ENCODE peak calls at places on chromosomes 5 and 9, in seven cellular contexts. A is adrenal gland, G is Peyer's patch, F is Calu3, D is uterus, M is kidney epithelial cell, J is PC-3. E is an unnamed sample.

GRCh38 chr5:107635276-107635675 is 35.5 kb downstream of the EFNA5 start:
- DNase-seq in A (no peak), G (no peak), F (no peak), D (no peak), M (no peak), J (no peak), E (no peak)

GRCh38 chr5:6583049-6583880 is 49.6 kb downstream of the NSUN2 start:
- DNase-seq in A (peak), G (no peak), F (peak), D (peak), M (no peak), J (no peak), E (no peak)

GRCh38 chr5:110625376-110625999 is 101.0 kb downstream of the TMEM232 start:
- DNase-seq in A (no peak), G (no peak), F (no peak), D (no peak), M (no peak), J (peak), E (no peak)

GRCh38 chr5:61734966-61735365 is 402.9 kb downstream of the ZSWIM6 start:
- DNase-seq in A (no peak), G (no peak), F (no peak), D (no peak), M (no peak), J (no peak), E (no peak)

GRCh38 chr5:67196537-67197059 is at the start of gene CD180:
- DNase-seq in A (no peak), G (no peak), F (no peak), D (no peak), M (no peak), J (no peak), E (no peak)

GRCh38 chr9:129595323-129595741 is 25.6 kb downstream of the C9orf50 start:
- DNase-seq in A (no peak), G (no peak), F (no peak), D (peak), M (no peak), J (peak), E (no peak)

GRCh38 chr9:127794001-127794791 is 8.4 kb downstream of the CDK9 start:
- DNase-seq in A (no peak), G (peak), F (no peak), D (no peak), M (no peak), J (no peak), E (no peak)

GRCh38 chr9:137417161-137418021 is 5.6 kb downstream of the EXD3 start:
- DNase-seq in A (no peak), G (no peak), F (no peak), D (no peak), M (no peak), J (no peak), E (no peak)

GRCh38 chr5:93378073-93378472 is 202.9 kb downstream of the NR2F1-AS1 start:
- DNase-seq in A (no peak), G (no peak), F (no peak), D (no peak), M (peak), J (peak), E (no peak)

DNA sequence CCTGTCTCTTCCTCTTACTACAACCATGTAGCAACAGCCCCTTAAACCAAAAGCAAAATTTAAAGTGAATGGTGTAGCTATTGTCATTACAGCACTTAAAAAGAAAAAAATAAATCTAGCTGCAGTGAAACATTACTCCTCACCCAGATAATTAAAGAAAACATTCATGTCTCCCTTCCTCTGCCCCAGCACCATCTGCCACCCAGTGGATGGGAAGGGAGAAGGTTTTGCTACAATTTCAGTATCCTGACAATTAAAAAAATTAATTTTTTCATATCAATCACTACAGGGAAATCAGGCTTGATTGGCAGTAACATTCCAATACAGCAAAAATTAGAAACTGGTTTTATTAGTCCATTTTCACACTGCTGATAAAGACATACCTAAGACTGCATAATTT is 147.4 kb upstream of the PUM3 start:
- DNase-seq in A (no peak), G (no peak), F (no peak), D (no peak), M (no peak), J (peak), E (no peak)
- TF ChIP-seq CTCF in A (no peak), G (no peak), F (no peak), D (no peak), M (peak), J (peak), E (peak)

GRCh38 chr9:99013550-99013949 is 69.8 kb downstream of the COL15A1 start:
- DNase-seq in A (no peak), G (no peak), F (no peak), D (no peak), M (no peak), J (peak), E (no peak)

GRCh38 chr9:99015890-99016289 is 72.2 kb downstream of the COL15A1 start:
- DNase-seq in A (no peak), G (no peak), F (no peak), D (no peak), M (no peak), J (no peak), E (no peak)

GRCh38 chr9:99015448-99015847 is 71.7 kb downstream of the COL15A1 start:
- DNase-seq in A (no peak), G (no peak), F (no peak), D (no peak), M (no peak), J (no peak), E (no peak)

GRCh38 chr9:99011161-99011709 is 67.5 kb downstream of the COL15A1 start:
- DNase-seq in A (no peak), G (no peak), F (no peak), D (no peak), M (no peak), J (peak), E (no peak)

DNA sequence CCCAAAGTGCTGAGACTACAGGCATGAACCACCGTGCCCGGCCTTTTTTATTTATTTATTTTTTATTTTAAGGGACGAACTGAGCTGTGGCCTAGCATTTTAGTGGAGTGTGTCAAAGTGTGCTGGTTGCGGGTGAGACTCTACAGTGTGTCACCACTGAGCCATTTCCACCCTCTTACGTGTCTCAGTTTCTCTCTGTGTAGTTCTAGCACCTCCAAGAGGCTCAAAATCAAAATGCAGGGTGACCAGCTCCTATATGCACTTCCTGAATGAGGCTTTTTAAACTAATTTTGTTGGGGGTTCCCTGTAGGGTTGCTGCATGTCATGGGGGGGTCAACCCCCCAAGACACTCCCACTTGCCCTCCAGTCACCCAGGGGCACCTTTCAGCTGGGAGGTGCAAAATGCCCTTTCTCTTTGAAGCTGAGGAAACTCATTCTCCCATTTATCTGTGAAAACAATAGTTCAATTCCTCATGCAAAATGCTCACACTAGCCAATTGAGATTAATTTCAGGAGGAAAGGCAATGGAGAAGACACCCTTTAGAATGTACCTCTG is 69.3 kb downstream of the COL15A1 start:
- DNase-seq in A (no peak), G (no peak), F (no peak), D (no peak), M (no peak), J (no peak), E (no peak)
- TF ChIP-seq CTCF in A (peak), G (no peak), F (no peak), D (no peak), M (no peak), J (no peak), E (no peak)

GRCh38 chr9:133334161-133334560 is 1.8 kb downstream of the SURF6 start:
- DNase-seq in A (peak), G (peak), F (no peak), D (peak), M (no peak), J (peak), E (no peak)

GRCh38 chr9:133331641-133332380 is 4.2 kb downstream of the SURF6 start:
- DNase-seq in A (peak), G (no peak), F (no peak), D (no peak), M (no peak), J (no peak), E (no peak)

GRCh38 chr9:133332381-133332730 is 3.6 kb downstream of the SURF6 start:
- DNase-seq in A (no peak), G (no peak), F (no peak), D (no peak), M (no peak), J (no peak), E (no peak)

GRCh38 chr9:133333011-133333410 is 3.0 kb downstream of the SURF6 start:
- DNase-seq in A (peak), G (no peak), F (no peak), D (no peak), M (no peak), J (no peak), E (no peak)

GRCh38 chr9:133333566-133333965 is 2.4 kb downstream of the SURF6 start:
- DNase-seq in A (no peak), G (no peak), F (no peak), D (peak), M (no peak), J (no peak), E (no peak)
- TF ChIP-seq CTCF in A (no peak), G (no peak), F (no peak), D (no peak), M (no peak), J (no peak), E (no peak)

GRCh38 chr9:86948153-86948929 is 1.0 kb upstream of the GAS1 start:
- DNase-seq in A (peak), G (peak), F (peak), D (peak), M (no peak), J (peak), E (peak)
- TF ChIP-seq CTCF in A (peak), G (peak), F (peak), D (peak), M (peak), J (peak), E (peak)

GRCh38 chr5:177083351-177083750 is 3.4 kb upstream of the FGFR4 start:
- DNase-seq in A (no peak), G (no peak), F (no peak), D (no peak), M (no peak), J (no peak), E (no peak)
- TF ChIP-seq CTCF in A (no peak), G (no peak), F (no peak), D (no peak), M (no peak), J (no peak), E (no peak)

DNA sequence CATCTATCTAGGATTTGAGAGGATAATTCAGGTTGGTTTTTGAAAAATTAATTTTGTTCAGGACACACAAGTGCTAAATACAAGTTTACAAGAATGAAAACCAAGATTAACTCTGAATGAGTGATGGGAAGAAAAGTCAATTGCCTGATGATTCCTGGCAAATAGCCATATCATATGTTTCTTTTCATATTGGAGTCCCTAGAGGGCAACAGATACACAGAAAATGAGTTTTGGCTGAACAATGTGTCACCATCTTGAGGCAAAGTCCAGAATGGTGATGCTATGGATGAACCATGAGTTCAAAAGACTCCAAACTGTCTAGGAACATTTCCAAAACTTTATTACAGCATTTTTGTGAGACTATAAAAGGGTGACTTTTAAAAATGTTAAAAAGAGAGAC is 382.9 kb downstream of the TMEM161B start:
- DNase-seq in A (no peak), G (no peak), F (no peak), D (no peak), M (no peak), J (peak), E (no peak)
- TF ChIP-seq CTCF in A (peak), G (no peak), F (no peak), D (no peak), M (no peak), J (peak), E (no peak)

DNA sequence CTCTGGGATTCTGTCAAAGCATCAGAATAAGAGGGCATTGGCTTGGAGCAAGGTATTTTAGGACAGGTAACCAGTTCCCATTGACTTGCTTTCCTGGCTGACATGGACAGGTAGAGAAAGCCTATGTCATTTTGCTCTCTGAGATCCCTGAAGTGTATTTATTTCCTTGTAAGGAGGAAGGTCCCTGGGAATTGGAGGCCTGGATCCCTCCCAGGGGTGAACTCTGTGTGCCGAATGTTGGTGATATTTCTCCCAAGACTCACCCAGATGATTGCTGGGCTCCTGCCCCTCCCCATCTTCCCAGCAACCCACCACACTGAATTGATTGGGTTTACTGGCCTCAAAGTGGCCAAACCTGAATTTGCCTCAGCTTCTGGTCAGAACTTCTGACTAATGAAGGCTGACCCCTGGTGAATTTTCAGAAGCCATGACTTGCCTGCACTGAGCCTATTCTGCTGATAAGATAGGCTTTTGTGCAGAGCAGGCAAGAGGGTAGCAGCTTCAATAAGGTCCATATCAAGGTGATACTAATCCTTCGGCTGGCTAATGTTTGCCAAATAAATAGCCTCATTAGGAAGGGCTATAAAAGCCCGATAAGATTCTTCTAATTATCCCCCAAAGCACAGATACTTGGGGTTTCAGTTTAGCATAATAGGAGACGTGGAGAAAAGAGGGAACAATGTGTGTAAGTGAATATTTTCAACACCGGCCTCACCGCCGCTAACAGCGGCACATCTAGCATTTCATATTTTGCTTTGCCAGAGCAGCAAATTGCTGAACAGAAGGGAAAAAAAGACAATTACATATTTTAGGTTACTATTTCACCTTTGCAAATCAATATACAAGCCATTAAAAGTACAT is 152.9 kb upstream of the PITX1 start:
- DNase-seq in A (no peak), G (no peak), F (peak), D (no peak), M (no peak), J (peak), E (no peak)
- TF ChIP-seq CTCF in A (no peak), G (no peak), F (peak), D (no peak), M (no peak), J (peak), E (no peak)

GRCh38 chr9:100492952-100493351 is 20.0 kb downstream of the TMEFF1 start:
- DNase-seq in A (no peak), G (no peak), F (no peak), D (no peak), M (no peak), J (peak), E (no peak)
- TF ChIP-seq CTCF in A (no peak), G (no peak), F (no peak), D (no peak), M (no peak), J (peak), E (no peak)

GRCh38 chr5:78361226-78361993 is 993 bp downstream of the SCAMP1 start:
- DNase-seq in A (peak), G (no peak), F (peak), D (peak), M (peak), J (peak), E (no peak)

GRCh38 chr5:78364005-78364404 is 3.6 kb downstream of the SCAMP1 start:
- DNase-seq in A (no peak), G (no peak), F (no peak), D (no peak), M (no peak), J (no peak), E (no peak)

GRCh38 chr5:78360674-78361225 is 333 bp downstream of the SCAMP1 start:
- DNase-seq in A (peak), G (peak), F (peak), D (peak), M (no peak), J (no peak), E (peak)

GRCh38 chr5:78362220-78362619 is 1.8 kb downstream of the SCAMP1 start:
- DNase-seq in A (no peak), G (no peak), F (no peak), D (no peak), M (no peak), J (no peak), E (no peak)

DNA sequence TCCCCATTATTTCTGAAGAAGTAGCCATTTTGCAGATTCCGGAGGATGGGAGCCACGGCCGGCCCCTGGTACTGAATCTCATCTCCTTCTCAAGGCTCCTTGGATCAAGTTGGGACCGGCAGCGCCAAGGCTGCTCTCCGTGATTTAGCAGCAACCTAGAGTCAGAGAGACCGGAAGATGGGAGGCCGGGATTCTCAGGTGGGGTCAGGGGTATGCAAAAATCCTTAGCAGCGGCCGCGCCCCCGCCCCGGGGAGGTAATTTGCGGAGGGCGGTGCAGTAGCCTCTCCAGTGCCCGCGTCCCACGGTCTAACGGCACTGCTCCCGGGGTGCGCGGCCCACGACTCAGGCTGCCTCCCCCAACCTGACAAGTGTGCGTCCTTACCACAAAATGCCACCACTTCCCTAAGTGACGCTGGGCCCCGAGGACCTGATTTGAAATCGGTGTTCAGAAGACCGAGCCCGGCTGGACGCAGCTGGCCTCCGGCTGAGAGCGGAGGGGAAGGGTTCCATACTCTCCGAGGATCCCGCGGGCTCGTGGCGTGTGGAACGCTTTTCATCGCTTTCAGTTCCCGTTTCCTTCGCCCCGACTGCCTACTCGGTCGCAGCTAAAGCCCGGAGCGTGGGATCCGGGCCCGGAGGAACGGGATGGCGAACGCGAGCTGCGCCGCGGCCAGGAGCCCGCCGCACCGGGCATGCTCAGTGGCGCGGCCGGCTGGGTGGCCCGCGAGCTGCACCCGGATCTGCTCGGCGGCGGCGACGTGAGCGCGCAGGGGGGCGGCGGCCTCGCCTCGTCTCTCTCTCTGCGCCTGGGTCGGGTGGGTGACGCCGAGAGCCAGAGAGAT is at the start of gene SCAMP1:
- DNase-seq in A (peak), G (peak), F (peak), D (peak), M (peak), J (peak), E (peak)
- TF ChIP-seq CTCF in A (no peak), G (peak), F (no peak), D (no peak), M (no peak), J (no peak), E (peak)

GRCh38 chr5:175745212-175745611 is 87.3 kb downstream of the HRH2 start:
- DNase-seq in A (no peak), G (no peak), F (no peak), D (no peak), M (no peak), J (peak), E (no peak)
- TF ChIP-seq CTCF in A (no peak), G (no peak), F (no peak), D (no peak), M (no peak), J (no peak), E (no peak)